ENCODE peak calls at places on chromosomes 1 and 21, in six cellular contexts. One of them, this sample, is unnamed.

GRCh38 chr1:234953655-234954420 is 174.8 kb downstream of the TOMM20 start:
- DNase-seq in EL: no peak
- DNase-seq in Right ventricle myocardium superior: no peak
- DNase-seq in bronchial epithelial cell: no peak
- DNase-seq in fibroblast of the aortic adventitia: no peak
- DNase-seq in activated CD4-positive, CD25-positive, alpha-beta regulatory T cell treated with anti-CD3 and anti-CD28 coated beads, Interleukin-2, amount 50 U/mL, for 72 hours: no peak
- DNase-seq in this sample: no peak

GRCh38 chr1:31327381-31327780 is 30.5 kb downstream of the ZCCHC17 start:
- DNase-seq in EL: peak
- DNase-seq in Right ventricle myocardium superior: no peak
- DNase-seq in fibroblast of the aortic adventitia: peak
- DNase-seq in bronchial epithelial cell: peak
- DNase-seq in activated CD4-positive, CD25-positive, alpha-beta regulatory T cell treated with anti-CD3 and anti-CD28 coated beads, Interleukin-2, amount 50 U/mL, for 72 hours: no peak
- DNase-seq in this sample: no peak

GRCh38 chr1:44947060-44947773 is 39.2 kb downstream of the EIF2B3 start:
- DNase-seq in fibroblast of the aortic adventitia: peak
- DNase-seq in Right ventricle myocardium superior: no peak
- DNase-seq in EL: peak
- DNase-seq in activated CD4-positive, CD25-positive, alpha-beta regulatory T cell treated with anti-CD3 and anti-CD28 coated beads, Interleukin-2, amount 50 U/mL, for 72 hours: no peak
- DNase-seq in bronchial epithelial cell: no peak
- DNase-seq in this sample: peak

GRCh38 chr1:18343646-18344045 is 137.1 kb upstream of the KLHDC7A start:
- DNase-seq in EL: no peak
- DNase-seq in Right ventricle myocardium superior: no peak
- DNase-seq in fibroblast of the aortic adventitia: no peak
- DNase-seq in activated CD4-positive, CD25-positive, alpha-beta regulatory T cell treated with anti-CD3 and anti-CD28 coated beads, Interleukin-2, amount 50 U/mL, for 72 hours: no peak
- DNase-seq in bronchial epithelial cell: no peak
- DNase-seq in this sample: no peak

GRCh38 chr1:214551436-214552173 is at the start of gene PTPN14:
- DNase-seq in Right ventricle myocardium superior: peak
- DNase-seq in activated CD4-positive, CD25-positive, alpha-beta regulatory T cell treated with anti-CD3 and anti-CD28 coated beads, Interleukin-2, amount 50 U/mL, for 72 hours: no peak
- DNase-seq in fibroblast of the aortic adventitia: peak
- DNase-seq in bronchial epithelial cell: peak
- DNase-seq in EL: peak
- DNase-seq in this sample: peak

GRCh38 chr1:31523769-31524168 is 52.5 kb upstream of the TINAGL1 start:
- DNase-seq in bronchial epithelial cell: peak
- DNase-seq in activated CD4-positive, CD25-positive, alpha-beta regulatory T cell treated with anti-CD3 and anti-CD28 coated beads, Interleukin-2, amount 50 U/mL, for 72 hours: no peak
- DNase-seq in EL: peak
- DNase-seq in Right ventricle myocardium superior: peak
- DNase-seq in fibroblast of the aortic adventitia: no peak
- DNase-seq in this sample: peak

GRCh38 chr1:16724718-16725438 is 15.4 kb upstream of the RNU1-4 start:
- DNase-seq in activated CD4-positive, CD25-positive, alpha-beta regulatory T cell treated with anti-CD3 and anti-CD28 coated beads, Interleukin-2, amount 50 U/mL, for 72 hours: peak
- DNase-seq in Right ventricle myocardium superior: peak
- DNase-seq in fibroblast of the aortic adventitia: no peak
- DNase-seq in bronchial epithelial cell: no peak
- DNase-seq in EL: peak
- DNase-seq in this sample: no peak

GRCh38 chr21:28742527-28742926 is 250.2 kb downstream of the LTN1 start:
- DNase-seq in activated CD4-positive, CD25-positive, alpha-beta regulatory T cell treated with anti-CD3 and anti-CD28 coated beads, Interleukin-2, amount 50 U/mL, for 72 hours: no peak
- DNase-seq in fibroblast of the aortic adventitia: peak
- DNase-seq in bronchial epithelial cell: peak
- DNase-seq in EL: peak
- DNase-seq in Right ventricle myocardium superior: no peak
- DNase-seq in this sample: peak

GRCh38 chr1:159214149-159214760 is 9.6 kb downstream of the ACKR1 start:
- DNase-seq in bronchial epithelial cell: peak
- DNase-seq in EL: peak
- DNase-seq in Right ventricle myocardium superior: no peak
- DNase-seq in activated CD4-positive, CD25-positive, alpha-beta regulatory T cell treated with anti-CD3 and anti-CD28 coated beads, Interleukin-2, amount 50 U/mL, for 72 hours: no peak
- DNase-seq in fibroblast of the aortic adventitia: peak
- DNase-seq in this sample: peak

GRCh38 chr1:91555074-91555730 is 54.6 kb downstream of the CDC7 start:
- DNase-seq in fibroblast of the aortic adventitia: peak
- DNase-seq in activated CD4-positive, CD25-positive, alpha-beta regulatory T cell treated with anti-CD3 and anti-CD28 coated beads, Interleukin-2, amount 50 U/mL, for 72 hours: no peak
- DNase-seq in bronchial epithelial cell: peak
- DNase-seq in Right ventricle myocardium superior: no peak
- DNase-seq in EL: peak
- DNase-seq in this sample: peak

GRCh38 chr1:156527584-156527983 is 27.0 kb upstream of the MEF2D start:
- DNase-seq in Right ventricle myocardium superior: no peak
- DNase-seq in fibroblast of the aortic adventitia: no peak
- DNase-seq in activated CD4-positive, CD25-positive, alpha-beta regulatory T cell treated with anti-CD3 and anti-CD28 coated beads, Interleukin-2, amount 50 U/mL, for 72 hours: no peak
- DNase-seq in bronchial epithelial cell: no peak
- DNase-seq in EL: no peak
- DNase-seq in this sample: no peak

GRCh38 chr1:24283326-24284155 is 35.6 kb upstream of the GRHL3 start:
- DNase-seq in EL: peak
- DNase-seq in bronchial epithelial cell: peak
- DNase-seq in fibroblast of the aortic adventitia: peak
- DNase-seq in activated CD4-positive, CD25-positive, alpha-beta regulatory T cell treated with anti-CD3 and anti-CD28 coated beads, Interleukin-2, amount 50 U/mL, for 72 hours: no peak
- DNase-seq in Right ventricle myocardium superior: no peak
- DNase-seq in this sample: peak

This sample was measured in ELR.